ENCODE peak calls at places on chromosomes 2 and 18, in five cellular contexts. One of them, this sample, is unnamed.

GRCh38 chr2:7009207-7009911 is 92.1 kb downstream of the RNF144A start:
- DNase-seq in upper lobe of left lung: no peak
- DNase-seq in H1: no peak
- DNase-seq in sigmoid colon: no peak
- DNase-seq in breast epithelium: no peak
- DNase-seq in this sample: no peak

GRCh38 chr2:100909571-100909970 is 89.6 kb downstream of the NPAS2 start:
- DNase-seq in H1: no peak
- DNase-seq in upper lobe of left lung: no peak
- DNase-seq in breast epithelium: no peak
- DNase-seq in sigmoid colon: no peak
- DNase-seq in this sample: no peak

GRCh38 chr18:76275913-76276312 is 219.1 kb downstream of the ZNF516 start:
- DNase-seq in H1: no peak
- DNase-seq in sigmoid colon: no peak
- DNase-seq in breast epithelium: no peak
- DNase-seq in upper lobe of left lung: no peak
- DNase-seq in this sample: no peak

GRCh38 chr2:95300391-95300938 is 3.3 kb downstream of the KCNIP3 start:
- DNase-seq in sigmoid colon: no peak
- DNase-seq in breast epithelium: peak; percentile 53
- DNase-seq in H1: no peak
- DNase-seq in upper lobe of left lung: peak; percentile 53
- DNase-seq in this sample: no peak

GRCh38 chr2:190412971-190413370 is 4.8 kb downstream of the MFSD6 start:
- DNase-seq in H1: no peak
- DNase-seq in sigmoid colon: no peak
- DNase-seq in upper lobe of left lung: no peak
- DNase-seq in breast epithelium: no peak
- DNase-seq in this sample: no peak

GRCh38 chr2:138979131-138979530 is 198.9 kb upstream of the NXPH2 start:
- DNase-seq in H1: no peak
- DNase-seq in breast epithelium: no peak
- DNase-seq in sigmoid colon: no peak
- DNase-seq in upper lobe of left lung: no peak
- DNase-seq in this sample: no peak

GRCh38 chr2:60958800-60959199 is 58.7 kb upstream of the PEX13 start:
- DNase-seq in H1: no peak
- DNase-seq in breast epithelium: no peak
- DNase-seq in upper lobe of left lung: no peak
- DNase-seq in sigmoid colon: no peak
- DNase-seq in this sample: no peak

GRCh38 chr2:149743842-149744468 is 156.4 kb upstream of the MMADHC start:
- DNase-seq in breast epithelium: no peak
- DNase-seq in sigmoid colon: no peak
- DNase-seq in H1: no peak
- DNase-seq in upper lobe of left lung: no peak
- DNase-seq in this sample: no peak

GRCh38 chr18:73669299-73669698 is 478.3 kb downstream of the FBXO15 start:
- DNase-seq in sigmoid colon: no peak
- DNase-seq in breast epithelium: no peak
- DNase-seq in upper lobe of left lung: no peak
- DNase-seq in H1: no peak
- DNase-seq in this sample: no peak

GRCh38 chr2:200751786-200752185 is 59.9 kb upstream of the BZW1 start:
- DNase-seq in upper lobe of left lung: no peak
- DNase-seq in sigmoid colon: no peak
- DNase-seq in breast epithelium: no peak
- DNase-seq in H1: no peak
- DNase-seq in this sample: no peak

GRCh38 chr2:210363876-210364275 is 48.9 kb upstream of the MYL1 start:
- DNase-seq in sigmoid colon: no peak
- DNase-seq in upper lobe of left lung: no peak
- DNase-seq in breast epithelium: no peak
- DNase-seq in H1: no peak
- DNase-seq in this sample: no peak

GRCh38 chr18:5066380-5066977 is 130.6 kb downstream of the AKAIN1 start:
- DNase-seq in upper lobe of left lung: no peak
- DNase-seq in sigmoid colon: no peak
- DNase-seq in H1: peak; percentile 68
- DNase-seq in breast epithelium: no peak
- DNase-seq in this sample: peak; percentile 31

GRCh38 chr2:81872043-81872442 is 1567.5 kb upstream of the LRRTM1 start:
- DNase-seq in breast epithelium: no peak
- DNase-seq in H1: no peak
- DNase-seq in upper lobe of left lung: no peak
- DNase-seq in sigmoid colon: no peak
- DNase-seq in this sample: no peak

GRCh38 chr2:176582990-176583481 is 313.8 kb downstream of the MTX2 start:
- DNase-seq in breast epithelium: no peak
- DNase-seq in sigmoid colon: peak; percentile 67
- DNase-seq in upper lobe of left lung: no peak
- DNase-seq in H1: no peak
- DNase-seq in this sample: no peak

GRCh38 chr18:46622999-46623398 is 34.0 kb downstream of the LOXHD1 start:
- DNase-seq in breast epithelium: no peak
- DNase-seq in upper lobe of left lung: no peak
- DNase-seq in H1: no peak
- DNase-seq in sigmoid colon: no peak
- DNase-seq in this sample: no peak

GRCh38 chr2:239774933-239775622 is 250.1 kb downstream of the NDUFA10 start:
- DNase-seq in breast epithelium: no peak
- DNase-seq in H1: no peak
- DNase-seq in sigmoid colon: peak; percentile 40
- DNase-seq in upper lobe of left lung: peak; percentile 14
- DNase-seq in this sample: no peak

GRCh38 chr18:5912491-5912890 is 17.2 kb upstream of the TMEM200C start:
- DNase-seq in breast epithelium: no peak
- DNase-seq in sigmoid colon: no peak
- DNase-seq in upper lobe of left lung: peak; percentile 70
- DNase-seq in H1: no peak
- DNase-seq in this sample: no peak

GRCh38 chr2:222239945-222240675 is 58.7 kb downstream of the PAX3 start:
- DNase-seq in sigmoid colon: no peak
- DNase-seq in upper lobe of left lung: no peak
- DNase-seq in H1: no peak
- DNase-seq in breast epithelium: no peak
- DNase-seq in this sample: no peak

GRCh38 chr2:218659988-218660358 is 490 bp downstream of the BCS1L start:
- DNase-seq in H1: no peak
- DNase-seq in upper lobe of left lung: no peak
- DNase-seq in sigmoid colon: no peak
- DNase-seq in breast epithelium: no peak
- DNase-seq in this sample: no peak

GRCh38 chr2:240557101-240557751 is 562 bp downstream of the ANKMY1 start:
- DNase-seq in upper lobe of left lung: no peak
- DNase-seq in breast epithelium: no peak
- DNase-seq in H1: peak; percentile 54
- DNase-seq in sigmoid colon: no peak
- DNase-seq in this sample: no peak

GRCh38 chr2:140348826-140349225 is 1568.6 kb upstream of the NXPH2 start:
- DNase-seq in upper lobe of left lung: no peak
- DNase-seq in breast epithelium: no peak
- DNase-seq in sigmoid colon: no peak
- DNase-seq in H1: no peak
- DNase-seq in this sample: no peak

GRCh38 chr2:140354544-140354943 is 1574.4 kb upstream of the NXPH2 start:
- DNase-seq in breast epithelium: no peak
- DNase-seq in upper lobe of left lung: no peak
- DNase-seq in H1: no peak
- DNase-seq in sigmoid colon: no peak
- DNase-seq in this sample: no peak

GRCh38 chr2:140353541-140353940 is 1573.4 kb upstream of the NXPH2 start:
- DNase-seq in upper lobe of left lung: no peak
- DNase-seq in sigmoid colon: no peak
- DNase-seq in breast epithelium: no peak
- DNase-seq in H1: no peak
- DNase-seq in this sample: no peak

GRCh38 chr2:140349695-140350094 is 1569.5 kb upstream of the NXPH2 start:
- DNase-seq in sigmoid colon: no peak
- DNase-seq in breast epithelium: no peak
- DNase-seq in upper lobe of left lung: no peak
- DNase-seq in H1: no peak
- DNase-seq in this sample: no peak

GRCh38 chr2:140351692-140352091 is 1571.5 kb upstream of the NXPH2 start:
- DNase-seq in upper lobe of left lung: no peak
- DNase-seq in sigmoid colon: no peak
- DNase-seq in H1: no peak
- DNase-seq in breast epithelium: no peak
- DNase-seq in this sample: no peak
- TF ChIP-seq POLR2AphosphoS5 in upper lobe of left lung: no peak
- TF ChIP-seq POLR2AphosphoS5 in sigmoid colon: no peak
- TF ChIP-seq POLR2AphosphoS5 in H1: no peak
- TF ChIP-seq POLR2AphosphoS5 in breast epithelium: no peak
- TF ChIP-seq POLR2AphosphoS5 in this sample: no peak

DNA sequence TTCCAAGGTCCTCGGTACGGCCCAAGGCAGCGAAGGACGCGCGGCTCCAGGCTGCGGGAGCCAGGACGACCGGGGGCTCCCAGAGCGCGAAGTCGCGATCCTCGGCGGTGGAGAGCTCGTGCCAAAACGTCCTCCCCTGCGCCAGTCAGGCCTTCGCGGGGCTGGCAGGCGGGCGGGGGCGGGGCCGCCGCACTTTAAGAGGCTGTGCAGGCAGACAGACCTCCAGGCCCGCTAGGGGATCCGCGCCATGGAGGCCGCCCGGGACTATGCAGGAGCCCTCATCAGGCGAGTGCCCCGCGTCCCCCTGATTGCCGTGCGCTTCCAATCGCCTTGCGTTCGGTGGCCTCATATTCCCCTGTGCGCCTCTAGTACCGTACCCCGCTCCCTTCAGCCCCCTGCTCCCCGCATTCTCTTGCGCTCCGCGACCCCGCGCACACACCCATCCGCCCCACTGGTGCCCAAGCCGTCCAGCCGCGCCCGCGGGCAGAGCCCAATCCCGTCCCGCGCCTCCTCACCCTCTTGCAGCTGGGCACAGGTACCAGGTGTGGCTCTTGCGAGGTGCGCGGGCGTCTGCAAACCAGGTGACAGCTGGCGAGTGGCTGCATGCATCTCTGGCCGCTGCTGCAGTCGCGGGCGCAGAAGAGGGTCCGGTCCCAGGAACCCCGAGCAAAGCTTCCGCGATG is at the start of gene CIDEA:
- DNase-seq in sigmoid colon: no peak
- DNase-seq in upper lobe of left lung: no peak
- DNase-seq in H1: peak; percentile 76
- DNase-seq in breast epithelium: no peak
- DNase-seq in this sample: no peak
- H3K4me3 ChIP-seq in sigmoid colon: peak within 1 kb of the TSS; percentile 20
- H3K4me3 ChIP-seq in upper lobe of left lung: no peak within 1 kb of the TSS
- H3K4me3 ChIP-seq in H1: peak within 1 kb of the TSS; percentile 39
- H3K4me3 ChIP-seq in breast epithelium: peak within 1 kb of the TSS; percentile 29
- H3K4me3 ChIP-seq in this sample: no peak within 1 kb of the TSS

DNA sequence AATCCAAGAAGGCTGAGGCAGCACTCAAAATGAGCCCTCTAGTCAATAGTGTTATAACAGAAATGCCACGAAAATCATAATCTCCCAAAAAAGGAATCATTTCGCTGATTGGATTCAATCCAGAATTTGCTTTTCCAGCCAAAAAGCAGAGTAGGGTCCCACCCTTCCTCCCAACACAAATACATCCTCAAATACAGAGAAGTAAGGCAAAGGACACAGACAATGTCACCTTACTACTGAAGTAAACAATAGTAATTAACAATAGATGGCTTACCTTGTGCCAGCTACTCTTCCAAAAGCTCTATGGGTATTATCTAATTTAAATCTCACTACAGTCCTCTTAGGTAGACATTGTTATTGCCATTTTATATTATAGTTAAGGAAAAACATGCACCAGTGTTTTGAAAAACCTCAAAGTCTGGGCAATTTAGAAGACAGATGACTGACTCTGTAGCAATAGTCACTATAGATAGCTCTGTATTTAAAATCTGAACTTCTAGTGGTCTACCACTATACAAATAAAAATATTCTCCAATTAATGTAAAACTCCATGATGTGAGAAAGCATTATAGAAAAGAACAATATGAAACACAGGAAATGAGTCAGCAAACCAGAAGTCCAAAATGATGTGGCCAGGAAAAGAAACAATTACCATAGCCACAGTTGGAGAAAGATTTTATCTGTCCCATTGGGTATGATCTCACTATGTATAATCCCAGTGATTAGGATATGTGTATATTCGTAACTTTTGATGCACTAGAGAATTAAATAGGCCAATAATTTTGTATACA is 305.0 kb upstream of the ERBB4 start:
- DNase-seq in sigmoid colon: no peak
- DNase-seq in upper lobe of left lung: no peak
- DNase-seq in breast epithelium: no peak
- DNase-seq in H1: no peak
- DNase-seq in this sample: no peak
- TF ChIP-seq POLR2AphosphoS5 in sigmoid colon: no peak
- TF ChIP-seq POLR2AphosphoS5 in upper lobe of left lung: no peak
- TF ChIP-seq POLR2AphosphoS5 in breast epithelium: no peak
- TF ChIP-seq POLR2AphosphoS5 in H1: no peak
- TF ChIP-seq POLR2AphosphoS5 in this sample: no peak

DNA sequence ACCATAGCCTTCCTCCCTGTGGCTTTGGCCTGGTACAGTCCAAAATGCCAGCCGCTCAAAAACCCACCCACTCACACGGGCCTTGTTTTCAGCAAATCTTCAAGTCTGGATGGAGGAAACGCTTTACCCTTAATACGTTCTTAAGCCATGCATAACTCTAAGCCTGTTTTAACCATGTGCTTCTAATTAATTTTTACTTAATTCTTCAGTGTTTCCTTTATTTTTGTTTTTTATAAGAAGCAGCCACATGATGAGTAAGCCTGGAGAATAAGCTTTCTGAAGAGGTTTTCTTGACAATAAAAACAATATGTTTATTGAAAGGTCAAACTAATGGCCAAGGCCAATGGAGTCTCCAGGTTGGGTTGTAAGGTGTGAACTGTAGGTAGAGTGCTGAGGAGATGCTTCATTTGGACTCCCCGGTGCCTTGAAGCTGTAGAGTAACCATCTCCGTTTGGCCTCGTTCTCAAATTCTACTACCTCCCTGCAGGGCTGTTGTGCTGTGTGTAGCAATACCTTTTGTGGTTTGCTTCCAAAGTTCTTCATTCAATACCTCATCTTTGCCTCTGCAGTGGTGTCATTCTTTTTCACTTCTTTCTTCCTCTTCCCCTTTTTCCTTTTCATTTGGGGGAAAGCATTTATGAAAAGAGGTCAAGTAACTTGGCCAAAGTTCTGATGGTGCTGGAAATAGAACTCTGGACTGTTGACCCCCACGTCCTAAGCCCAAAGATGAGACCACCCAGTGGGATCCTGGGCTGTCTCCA is 113.7 kb downstream of the PRKCE start:
- DNase-seq in breast epithelium: no peak
- DNase-seq in H1: no peak
- DNase-seq in upper lobe of left lung: no peak
- DNase-seq in sigmoid colon: no peak
- DNase-seq in this sample: peak; percentile 77
- H3K4me3 ChIP-seq in breast epithelium: no peak overlapping the region
- H3K4me3 ChIP-seq in H1: no peak overlapping the region
- H3K4me3 ChIP-seq in upper lobe of left lung: no peak overlapping the region
- H3K4me3 ChIP-seq in sigmoid colon: no peak overlapping the region
- H3K4me3 ChIP-seq in this sample: no peak overlapping the region

GRCh38 chr2:47008381-47009280 is 93.0 kb upstream of the MCFD2 start:
- DNase-seq in breast epithelium: no peak
- DNase-seq in upper lobe of left lung: no peak
- DNase-seq in sigmoid colon: peak; percentile 90
- DNase-seq in H1: no peak
- DNase-seq in this sample: no peak
- TF ChIP-seq POLR2AphosphoS5 in breast epithelium: peak; percentile 52
- TF ChIP-seq POLR2AphosphoS5 in upper lobe of left lung: no peak
- TF ChIP-seq POLR2AphosphoS5 in sigmoid colon: peak; percentile 73
- TF ChIP-seq POLR2AphosphoS5 in H1: no peak
- TF ChIP-seq POLR2AphosphoS5 in this sample: no peak

This sample was measured in HL-60.